ENCODE peak calls at places on chromosomes 16 and 17, in five cellular contexts. R is PC-3, F is PC-9, X is GM23338, A is hepatocyte. P is an unnamed sample.

GRCh38 chr17:17682293-17682736 is 1.1 kb downstream of the RAI1 start:
- DNase-seq in R (peak; percentile 30), F (no peak), X (no peak), A (peak; percentile 82), P (peak; percentile 70)

GRCh38 chr16:30131869-30132475 is 9.0 kb upstream of the MAPK3 start:
- DNase-seq in R (no peak), F (no peak), X (no peak), A (no peak), P (no peak)

GRCh38 chr16:66295761-66296546 is 70.5 kb upstream of the CDH5 start:
- DNase-seq in R (no peak), F (peak; percentile 54), X (no peak), A (no peak), P (no peak)

GRCh38 chr16:68800257-68800875 is 43.0 kb upstream of the TANGO6 start:
- DNase-seq in R (peak; percentile 85), F (peak; percentile 80), X (peak; percentile 94), A (peak; percentile 87), P (peak; percentile 64)

GRCh38 chr17:57286372-57287105 is 30.2 kb downstream of the MSI2 start:
- DNase-seq in R (no peak), F (no peak), X (peak; percentile 32), A (no peak), P (no peak)

GRCh38 chr17:40122466-40122943 is 734 bp downstream of the MSL1 start:
- DNase-seq in R (peak; percentile 33), F (no peak), X (peak; percentile 68), A (peak; percentile 80), P (peak; percentile 63)

GRCh38 chr16:31711344-31711845 is 162.2 kb upstream of the ZNF267 start:
- DNase-seq in R (no peak), F (no peak), X (peak; percentile 24), A (no peak), P (no peak)

GRCh38 chr16:69073181-69073669 is 32.2 kb upstream of the HAS3 start:
- DNase-seq in R (peak; percentile 96), F (peak; percentile 94), X (no peak), A (peak; percentile 33), P (no peak)

GRCh38 chr17:73759324-73760185 is 115.3 kb upstream of the SDK2 start:
- DNase-seq in R (no peak), F (no peak), X (no peak), A (no peak), P (no peak)

GRCh38 chr17:46820592-46821450 is 2.3 kb upstream of the WNT3 start:
- DNase-seq in R (no peak), F (no peak), X (peak; percentile 34), A (no peak), P (no peak)

GRCh38 chr17:29433551-29433950 is 43.4 kb downstream of the TAOK1 start:
- DNase-seq in R (no peak), F (no peak), X (peak; percentile 16), A (peak; percentile 4), P (peak; percentile 21)

GRCh38 chr17:81902023-81902652 is at the start of gene NPB:
- DNase-seq in R (no peak), F (no peak), X (peak; percentile 73), A (peak; percentile 68), P (no peak)

GRCh38 chr17:42803074-42803883 is 4.6 kb downstream of the CNTD1 start:
- DNase-seq in R (peak; percentile 42), F (no peak), X (no peak), A (no peak), P (no peak)

GRCh38 chr16:23174622-23175021 is 7.9 kb upstream of the SCNN1G start:
- DNase-seq in R (peak; percentile 27), F (no peak), X (peak; percentile 51), A (peak; percentile 34), P (no peak)

GRCh38 chr17:79911430-79912399 is 72.5 kb upstream of the CBX4 start:
- DNase-seq in R (no peak), F (no peak), X (peak; percentile 0), A (no peak), P (no peak)

GRCh38 chr17:81577278-81578000 is 25.3 kb upstream of the FAAP100 start:
- DNase-seq in R (peak; percentile 30), F (no peak), X (no peak), A (no peak), P (peak; percentile 19)

GRCh38 chr16:11705311-11705710 is 37.1 kb downstream of the SNN start:
- DNase-seq in R (no peak), F (no peak), X (no peak), A (no peak), P (no peak)

GRCh38 chr17:55710410-55710809 is 12.3 kb downstream of the TMEM100 start:
- DNase-seq in R (no peak), F (no peak), X (no peak), A (no peak), P (no peak)

GRCh38 chr16:59880626-59881025 is 1146.5 kb upstream of the GOT2 start:
- DNase-seq in R (peak; percentile 4), F (no peak), X (no peak), A (no peak), P (no peak)

GRCh38 chr17:35244345-35245195 is 1.7 kb downstream of the SLFN5 start:
- DNase-seq in R (peak; percentile 73), F (peak; percentile 71), X (peak; percentile 52), A (peak; percentile 59), P (peak; percentile 27)

GRCh38 chr17:17147821-17148220 is 58.3 kb downstream of the PLD6 start:
- DNase-seq in R (no peak), F (no peak), X (no peak), A (no peak), P (no peak)

GRCh38 chr17:41171881-41172280 is 3.9 kb upstream of the KRTAP4-3 start:
- DNase-seq in R (no peak), F (no peak), X (no peak), A (no peak), P (no peak)

GRCh38 chr16:51408357-51408756 is 257.3 kb upstream of the SALL1 start:
- DNase-seq in R (peak; percentile 3), F (no peak), X (no peak), A (no peak), P (no peak)

GRCh38 chr17:50638572-50638850 is 3.8 kb downstream of the ABCC3 start:
- DNase-seq in R (peak; percentile 94), F (peak; percentile 87), X (no peak), A (no peak), P (no peak)

GRCh38 chr16:58018803-58019202 is 6.8 kb upstream of the MMP15 start:
- DNase-seq in R (no peak), F (no peak), X (peak; percentile 75), A (no peak), P (no peak)

GRCh38 chr17:58300336-58300735 is 19.6 kb upstream of the MPO start:
- DNase-seq in R (no peak), F (no peak), X (no peak), A (peak; percentile 1), P (no peak)

GRCh38 chr17:3964203-3965122 is at the start of gene ATP2A3:
- DNase-seq in R (no peak), F (no peak), X (peak; percentile 78), A (peak; percentile 45), P (peak; percentile 82)

GRCh38 chr17:69423450-69423849 is 9.0 kb downstream of the MAP2K6 start:
- DNase-seq in R (no peak), F (no peak), X (no peak), A (no peak), P (no peak)

GRCh38 chr16:11977206-11978041 is 890 bp downstream of the SNX29 start:
- DNase-seq in R (peak; percentile 71), F (peak; percentile 48), X (no peak), A (peak; percentile 27), P (no peak)

GRCh38 chr17:6548034-6548433 is 8.3 kb downstream of the PITPNM3 start:
- DNase-seq in R (no peak), F (no peak), X (no peak), A (no peak), P (no peak)

GRCh38 chr17:6547336-6547735 is 9.0 kb downstream of the PITPNM3 start:
- DNase-seq in R (no peak), F (no peak), X (no peak), A (no peak), P (no peak)

GRCh38 chr17:6545291-6545690 is 11.1 kb downstream of the PITPNM3 start:
- DNase-seq in R (no peak), F (no peak), X (no peak), A (no peak), P (no peak)

GRCh38 chr17:6544770-6545169 is 11.6 kb downstream of the PITPNM3 start:
- DNase-seq in R (no peak), F (no peak), X (peak; percentile 83), A (no peak), P (no peak)

GRCh38 chr17:6546069-6546718 is 10.2 kb downstream of the PITPNM3 start:
- DNase-seq in R (peak; percentile 22), F (no peak), X (no peak), A (no peak), P (no peak)
- H3K9me2 ChIP-seq in R (no peaks in the 10 kb centered on the region), F (no peaks in the 10 kb centered on the region), X (no peaks in the 10 kb centered on the region), A (no peaks in the 10 kb centered on the region), P (no peaks in the 10 kb centered on the region)

DNA sequence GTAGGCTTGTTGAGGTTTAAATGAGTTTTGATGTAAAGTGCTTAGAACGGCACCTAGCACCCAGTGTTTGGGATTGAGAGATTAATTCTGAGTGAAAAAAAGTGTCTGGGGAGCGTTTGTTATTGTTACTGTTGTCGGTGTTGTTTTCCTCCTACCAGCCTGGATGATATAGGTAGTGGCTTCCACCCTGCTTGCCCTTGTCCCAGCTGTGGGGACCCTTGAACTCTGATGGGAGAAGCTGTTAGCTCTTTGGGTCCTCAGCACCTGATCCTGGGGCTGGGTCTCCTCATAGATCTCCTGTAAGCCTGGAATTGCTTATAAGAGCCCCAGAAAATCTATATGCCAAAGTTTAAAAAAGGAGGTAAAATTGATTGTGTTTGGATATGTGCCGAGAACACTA is 4.9 kb downstream of the FMNL1 start:
- DNase-seq in R (no peak), F (no peak), X (no peak), A (no peak), P (peak; percentile 24)
- H3K9me2 ChIP-seq in R (no peaks in the 10 kb centered on the region), F (no peaks in the 10 kb centered on the region), X (no peaks in the 10 kb centered on the region), A (no peaks in the 10 kb centered on the region), P (no peaks in the 10 kb centered on the region)

DNA sequence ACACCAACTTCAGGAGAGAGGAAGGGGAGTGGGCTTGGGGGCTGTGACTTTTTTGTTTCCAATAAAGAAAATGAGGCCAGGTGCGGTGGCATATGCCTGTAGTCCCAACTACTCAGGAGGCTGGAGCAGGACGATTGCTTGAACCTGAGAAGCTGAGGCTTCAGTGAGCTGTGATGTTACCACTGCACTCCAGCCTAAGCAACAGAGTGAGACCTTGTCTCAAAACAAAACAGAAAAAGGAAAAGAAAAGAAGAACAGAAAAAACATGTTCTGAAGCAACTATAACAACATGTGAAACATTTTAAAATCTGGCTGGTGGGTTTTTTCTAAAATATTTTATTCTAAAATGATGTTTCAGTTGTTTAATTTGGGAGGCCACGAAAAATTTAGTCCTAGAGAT is 554.0 kb upstream of the ZFHX3 start:
- DNase-seq in R (no peak), F (no peak), X (no peak), A (no peak), P (no peak)
- H3K9me2 ChIP-seq in R (no peaks in the 10 kb centered on the region), F (no peaks in the 10 kb centered on the region), X (peaks cover 9% of the 10 kb centered on the region), A (no peaks in the 10 kb centered on the region), P (no peaks in the 10 kb centered on the region)

GRCh38 chr17:8781784-8782575 is 17.2 kb downstream of the MFSD6L start:
- DNase-seq in R (no peak), F (no peak), X (peak; percentile 34), A (no peak), P (no peak)

GRCh38 chr17:8791248-8791909 is 7.8 kb downstream of the MFSD6L start:
- DNase-seq in R (no peak), F (no peak), X (no peak), A (no peak), P (no peak)

GRCh38 chr17:8788998-8789397 is 10.2 kb downstream of the MFSD6L start:
- DNase-seq in R (no peak), F (no peak), X (no peak), A (peak; percentile 37), P (no peak)

GRCh38 chr17:8789743-8790142 is 9.4 kb downstream of the MFSD6L start:
- DNase-seq in R (no peak), F (no peak), X (no peak), A (no peak), P (no peak)

GRCh38 chr17:8785547-8786412 is 13.4 kb downstream of the MFSD6L start:
- DNase-seq in R (peak; percentile 71), F (no peak), X (peak; percentile 95), A (peak; percentile 83), P (peak; percentile 34)
- H3K9me2 ChIP-seq in R (no peaks in the 10 kb centered on the region), F (no peaks in the 10 kb centered on the region), X (no peaks in the 10 kb centered on the region), A (no peaks in the 10 kb centered on the region), P (no peaks in the 10 kb centered on the region)

P was measured in OCI-LY7.